ENCODE peak calls at places on chromosomes 16 and 17, in five cellular contexts. One of them, this sample, is unnamed.
A peak's percentile ranks its signal among the peaks of the same experiment; 100 is the strongest.

GRCh38 chr17:2545393-2545792 is 33.7 kb upstream of the METTL16 start:
- DNase-seq in BJ: no peak
- DNase-seq in cardiac muscle cell: peak; percentile 93
- DNase-seq in pancreas: peak; percentile 27
- DNase-seq in AG04450: no peak
- DNase-seq in this sample: no peak

GRCh38 chr16:15466886-15467781 is 32.7 kb downstream of the BMERB1 start:
- DNase-seq in BJ: no peak
- DNase-seq in pancreas: no peak
- DNase-seq in AG04450: no peak
- DNase-seq in cardiac muscle cell: no peak
- DNase-seq in this sample: no peak

GRCh38 chr17:73394523-73395450 is 83.0 kb upstream of the CDC42EP4 start:
- DNase-seq in pancreas: no peak
- DNase-seq in cardiac muscle cell: no peak
- DNase-seq in BJ: no peak
- DNase-seq in AG04450: no peak
- DNase-seq in this sample: no peak

GRCh38 chr16:66107661-66108060 is 258.8 kb upstream of the CDH5 start:
- DNase-seq in BJ: peak; percentile 79
- DNase-seq in pancreas: no peak
- DNase-seq in cardiac muscle cell: no peak
- DNase-seq in AG04450: peak; percentile 41
- DNase-seq in this sample: no peak

GRCh38 chr17:1783834-1784611 is 22.2 kb downstream of the SERPINF1 start:
- DNase-seq in AG04450: peak; percentile 78
- DNase-seq in pancreas: peak; percentile 25
- DNase-seq in cardiac muscle cell: peak; percentile 57
- DNase-seq in BJ: no peak
- DNase-seq in this sample: no peak

GRCh38 chr17:50514936-50515702 is 6.9 kb downstream of the MYCBPAP start:
- DNase-seq in pancreas: no peak
- DNase-seq in AG04450: no peak
- DNase-seq in BJ: no peak
- DNase-seq in cardiac muscle cell: no peak
- DNase-seq in this sample: no peak

GRCh38 chr17:78387982-78388941 is 9.8 kb downstream of the PGS1 start:
- DNase-seq in BJ: no peak
- DNase-seq in cardiac muscle cell: no peak
- DNase-seq in AG04450: no peak
- DNase-seq in pancreas: no peak
- DNase-seq in this sample: no peak

GRCh38 chr17:75697651-75698291 is 23.5 kb upstream of the ITGB4 start:
- DNase-seq in AG04450: no peak
- DNase-seq in pancreas: peak; percentile 65
- DNase-seq in BJ: no peak
- DNase-seq in cardiac muscle cell: no peak
- DNase-seq in this sample: no peak

GRCh38 chr17:82330322-82331239 is 3.0 kb downstream of the SECTM1 start:
- DNase-seq in BJ: no peak
- DNase-seq in AG04450: peak; percentile 30
- DNase-seq in pancreas: no peak
- DNase-seq in cardiac muscle cell: peak; percentile 59
- DNase-seq in this sample: peak; percentile 74

GRCh38 chr17:77877674-77878355 is 80.7 kb upstream of the TNRC6C start:
- DNase-seq in cardiac muscle cell: no peak
- DNase-seq in AG04450: no peak
- DNase-seq in BJ: no peak
- DNase-seq in pancreas: no peak
- DNase-seq in this sample: no peak

GRCh38 chr17:35094902-35095301 is 24.8 kb downstream of the RAD51D start:
- DNase-seq in pancreas: no peak
- DNase-seq in AG04450: peak; percentile 60
- DNase-seq in BJ: peak; percentile 39
- DNase-seq in cardiac muscle cell: no peak
- DNase-seq in this sample: no peak

GRCh38 chr17:32445497-32445896 is 1.2 kb downstream of the PSMD11 start:
- DNase-seq in BJ: no peak
- DNase-seq in pancreas: no peak
- DNase-seq in cardiac muscle cell: no peak
- DNase-seq in AG04450: no peak
- DNase-seq in this sample: no peak

GRCh38 chr17:32445976-32446375 is 1.7 kb downstream of the PSMD11 start:
- DNase-seq in cardiac muscle cell: no peak
- DNase-seq in AG04450: no peak
- DNase-seq in pancreas: no peak
- DNase-seq in BJ: no peak
- DNase-seq in this sample: no peak

GRCh38 chr17:32445075-32445427 is 741 bp downstream of the PSMD11 start:
- DNase-seq in cardiac muscle cell: peak; percentile 50
- DNase-seq in BJ: no peak
- DNase-seq in AG04450: no peak
- DNase-seq in pancreas: peak; percentile 13
- DNase-seq in this sample: no peak

GRCh38 chr17:32443827-32444300 is 446 bp upstream of the PSMD11 start:
- DNase-seq in pancreas: no peak
- DNase-seq in AG04450: no peak
- DNase-seq in cardiac muscle cell: no peak
- DNase-seq in BJ: no peak
- DNase-seq in this sample: no peak

GRCh38 chr17:32444301-32445074 is at the start of gene PSMD11:
- DNase-seq in pancreas: peak; percentile 97
- DNase-seq in cardiac muscle cell: peak; percentile 98
- DNase-seq in BJ: peak; percentile 70
- DNase-seq in AG04450: peak; percentile 88
- DNase-seq in this sample: peak; percentile 98
- TF ChIP-seq CTCF in pancreas: peak; percentile 90
- TF ChIP-seq CTCF in cardiac muscle cell: peak; percentile 84
- TF ChIP-seq CTCF in BJ: peak; percentile 98
- TF ChIP-seq CTCF in AG04450: peak; percentile 86
- TF ChIP-seq CTCF in this sample: peak; percentile 83

DNA sequence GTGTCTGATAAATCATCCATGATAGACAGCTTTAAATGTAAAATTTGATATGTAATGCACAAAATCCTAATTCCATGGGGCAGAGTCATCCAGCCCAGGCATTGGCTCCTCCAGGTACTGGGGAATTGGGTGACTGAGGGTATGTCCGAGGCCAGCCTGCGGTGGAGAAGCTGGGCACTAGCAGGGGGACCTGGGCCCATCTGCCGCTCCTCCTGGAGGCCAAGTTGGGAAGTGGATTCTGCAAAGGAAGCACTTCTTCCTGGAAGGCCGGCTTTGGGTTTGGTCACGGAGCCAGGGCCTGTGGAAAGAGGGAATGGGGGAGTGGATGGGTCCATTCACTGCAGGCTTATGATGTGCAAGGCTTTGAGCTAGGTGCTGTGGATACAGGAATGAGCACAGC is 85.8 kb downstream of the GNAO1 start:
- DNase-seq in AG04450: no peak
- DNase-seq in BJ: no peak
- DNase-seq in pancreas: no peak
- DNase-seq in cardiac muscle cell: peak; percentile 42
- DNase-seq in this sample: no peak
- TF ChIP-seq CTCF in AG04450: peak; percentile 30
- TF ChIP-seq CTCF in BJ: no peak
- TF ChIP-seq CTCF in pancreas: no peak
- TF ChIP-seq CTCF in cardiac muscle cell: peak; percentile 21
- TF ChIP-seq CTCF in this sample: peak; percentile 27

GRCh38 chr16:82366462-82366861 is 196.4 kb upstream of the MPHOSPH6 start:
- DNase-seq in cardiac muscle cell: no peak
- DNase-seq in BJ: no peak
- DNase-seq in AG04450: no peak
- DNase-seq in pancreas: no peak
- DNase-seq in this sample: no peak

GRCh38 chr16:82370282-82370681 is 200.3 kb upstream of the MPHOSPH6 start:
- DNase-seq in AG04450: no peak
- DNase-seq in BJ: no peak
- DNase-seq in pancreas: no peak
- DNase-seq in cardiac muscle cell: no peak
- DNase-seq in this sample: no peak

GRCh38 chr16:82364690-82365089 is 194.7 kb upstream of the MPHOSPH6 start:
- DNase-seq in pancreas: no peak
- DNase-seq in cardiac muscle cell: no peak
- DNase-seq in AG04450: no peak
- DNase-seq in BJ: no peak
- DNase-seq in this sample: no peak

GRCh38 chr16:82363026-82363816 is 193.2 kb upstream of the MPHOSPH6 start:
- DNase-seq in pancreas: no peak
- DNase-seq in AG04450: no peak
- DNase-seq in cardiac muscle cell: peak; percentile 45
- DNase-seq in BJ: no peak
- DNase-seq in this sample: no peak

GRCh38 chr16:82368041-82368440 is 198.0 kb upstream of the MPHOSPH6 start:
- DNase-seq in cardiac muscle cell: peak; percentile 44
- DNase-seq in BJ: no peak
- DNase-seq in AG04450: no peak
- DNase-seq in pancreas: peak; percentile 27
- DNase-seq in this sample: no peak
- TF ChIP-seq CTCF in cardiac muscle cell: peak; percentile 13
- TF ChIP-seq CTCF in BJ: no peak
- TF ChIP-seq CTCF in AG04450: peak; percentile 28
- TF ChIP-seq CTCF in pancreas: no peak
- TF ChIP-seq CTCF in this sample: no peak

GRCh38 chr17:67085406-67085805 is 41.1 kb downstream of the CACNG1 start:
- DNase-seq in AG04450: no peak
- DNase-seq in cardiac muscle cell: no peak
- DNase-seq in BJ: no peak
- DNase-seq in pancreas: no peak
- DNase-seq in this sample: no peak

GRCh38 chr17:67078292-67078691 is 33.9 kb downstream of the CACNG1 start:
- DNase-seq in AG04450: no peak
- DNase-seq in BJ: no peak
- DNase-seq in pancreas: no peak
- DNase-seq in cardiac muscle cell: no peak
- DNase-seq in this sample: no peak

GRCh38 chr17:67080804-67081203 is 36.5 kb downstream of the CACNG1 start:
- DNase-seq in AG04450: no peak
- DNase-seq in BJ: no peak
- DNase-seq in pancreas: no peak
- DNase-seq in cardiac muscle cell: no peak
- DNase-seq in this sample: no peak

GRCh38 chr17:67079481-67079880 is 35.1 kb downstream of the CACNG1 start:
- DNase-seq in BJ: no peak
- DNase-seq in AG04450: no peak
- DNase-seq in pancreas: no peak
- DNase-seq in cardiac muscle cell: no peak
- DNase-seq in this sample: no peak

GRCh38 chr17:67082110-67082509 is 37.8 kb downstream of the CACNG1 start:
- DNase-seq in pancreas: no peak
- DNase-seq in AG04450: no peak
- DNase-seq in BJ: no peak
- DNase-seq in cardiac muscle cell: no peak
- DNase-seq in this sample: no peak
- TF ChIP-seq CTCF in pancreas: no peak
- TF ChIP-seq CTCF in AG04450: no peak
- TF ChIP-seq CTCF in BJ: no peak
- TF ChIP-seq CTCF in cardiac muscle cell: no peak
- TF ChIP-seq CTCF in this sample: no peak

DNA sequence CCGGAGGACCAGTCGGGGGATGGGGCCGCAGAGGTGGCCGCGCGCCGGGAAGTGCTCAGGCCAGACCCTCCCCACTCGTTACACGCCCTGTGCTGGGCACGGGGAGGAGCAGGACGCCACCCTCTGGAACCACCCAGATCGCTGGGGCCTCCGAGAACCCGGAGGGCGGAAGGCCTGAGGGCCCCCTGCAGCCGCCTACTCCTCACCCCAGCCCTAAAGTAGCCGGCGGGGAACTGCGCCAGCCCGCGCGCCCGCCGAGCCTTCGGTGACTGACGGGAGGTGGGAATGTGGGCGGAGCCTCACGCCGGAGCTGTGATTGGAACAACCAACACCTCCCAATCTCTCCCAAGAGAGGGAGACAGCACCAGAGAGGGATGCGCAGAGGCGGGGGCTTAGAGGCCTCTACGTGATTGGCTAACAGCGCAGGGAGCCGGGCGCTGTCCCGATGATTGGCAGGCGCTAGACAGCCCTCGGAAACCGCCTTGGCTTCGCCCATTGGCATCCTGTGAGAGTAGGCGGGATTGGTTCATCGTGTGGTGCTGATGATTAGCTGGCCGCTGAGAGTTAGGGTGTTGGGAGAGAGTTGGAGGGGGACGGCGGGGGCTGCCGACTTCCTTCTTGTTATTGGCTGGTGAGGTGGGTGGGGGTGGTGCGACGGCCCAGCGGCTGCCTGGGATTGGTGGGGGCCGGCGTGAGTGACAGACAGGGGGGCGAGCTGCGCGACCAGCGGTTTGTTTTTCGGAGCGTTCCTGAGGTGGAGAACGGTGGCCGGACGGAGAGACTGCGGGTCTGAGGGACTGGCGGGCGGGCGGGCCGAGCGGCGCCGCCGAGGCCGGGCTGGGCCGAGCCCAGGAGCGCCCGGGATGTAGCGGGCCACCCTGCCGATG is at the start of gene MAP3K3:
- DNase-seq in BJ: peak; percentile 99
- DNase-seq in cardiac muscle cell: peak; percentile 100
- DNase-seq in AG04450: peak; percentile 100
- DNase-seq in pancreas: peak; percentile 99
- DNase-seq in this sample: peak; percentile 94
- TF ChIP-seq CTCF in BJ: peak; percentile 27
- TF ChIP-seq CTCF in cardiac muscle cell: peak; percentile 12
- TF ChIP-seq CTCF in AG04450: peak; percentile 17
- TF ChIP-seq CTCF in pancreas: no peak
- TF ChIP-seq CTCF in this sample: no peak

This sample was measured in mesothelial cell of epicardium.